ENCODE peak calls at places on chromosomes 12 and 14, in seven cellular contexts. D, N, Y, E, V, U and P are unnamed samples.

GRCh38 chr12:70581199-70581598 is 56.0 kb downstream of the PTPRB start:
- DNase-seq in D (no peak), N (no peak), Y (no peak), E (no peak), V (no peak), U (no peak), P (no peak)

GRCh38 chr12:34402228-34402898 is 380.1 kb downstream of the ALG10 start:
- DNase-seq in D (no peak), N (peak; percentile 5), Y (peak; percentile 19), E (peak; percentile 28), V (peak; percentile 7), U (no peak), P (no peak)

GRCh38 chr12:56260380-56260779 is 2.2 kb upstream of the ANKRD52 start:
- DNase-seq in D (no peak), N (no peak), Y (no peak), E (no peak), V (no peak), U (no peak), P (no peak)

GRCh38 chr12:132551271-132552120 is 58.9 kb downstream of the LRCOL1 start:
- DNase-seq in D (no peak), N (no peak), Y (no peak), E (no peak), V (no peak), U (no peak), P (no peak)

GRCh38 chr14:38224328-38224727 is 16.6 kb downstream of the SSTR1 start:
- DNase-seq in D (no peak), N (no peak), Y (no peak), E (no peak), V (no peak), U (no peak), P (no peak)

GRCh38 chr12:80406253-80406652 is 37.8 kb upstream of the PTPRQ start:
- DNase-seq in D (no peak), N (no peak), Y (no peak), E (no peak), V (no peak), U (no peak), P (no peak)

GRCh38 chr12:1656894-1657293 is 27.9 kb downstream of the WNT5B start:
- DNase-seq in D (no peak), N (no peak), Y (no peak), E (no peak), V (no peak), U (no peak), P (no peak)

GRCh38 chr12:120538281-120539156 is 4.4 kb downstream of the RNF10 start:
- DNase-seq in D (peak; percentile 71), N (peak; percentile 39), Y (peak; percentile 61), E (peak; percentile 65), V (peak; percentile 63), U (no peak), P (no peak)

GRCh38 chr14:23185046-23185445 is 1.6 kb upstream of the SLC7A8 start:
- DNase-seq in D (no peak), N (no peak), Y (no peak), E (no peak), V (no peak), U (no peak), P (no peak)

GRCh38 chr14:63167044-63167443 is 37.2 kb upstream of the RHOJ start:
- DNase-seq in D (no peak), N (no peak), Y (no peak), E (no peak), V (no peak), U (no peak), P (no peak)

GRCh38 chr14:39015360-39015961 is 87.6 kb downstream of the SEC23A start:
- DNase-seq in D (peak; percentile 9), N (no peak), Y (no peak), E (peak; percentile 71), V (no peak), U (no peak), P (no peak)

GRCh38 chr12:54014315-54015209 is 5.8 kb downstream of the HOXC8 start:
- DNase-seq in D (no peak), N (no peak), Y (no peak), E (no peak), V (no peak), U (no peak), P (no peak)